ENCODE peak calls at places on chromosomes 2 and 18, in six cellular contexts. U, D, L, W, V and M are unnamed samples. For H3K9me3, the result is how much of the 10 kb centered on the place peaks cover.

GRCh38 chr2:126739093-126739492 is 83.1 kb downstream of the GYPC start:
- DNase-seq in U (peak), D (no peak), L (no peak), W (no peak), V (no peak), M (no peak)

GRCh38 chr2:120709608-120710041 is 26.0 kb upstream of the GLI2 start:
- DNase-seq in U (no peak), D (no peak), L (no peak), W (peak), V (no peak), M (no peak)

GRCh38 chr18:4248686-4249085 is 206.4 kb downstream of the DLGAP1 start:
- DNase-seq in U (no peak), D (no peak), L (no peak), W (no peak), V (no peak), M (no peak)

GRCh38 chr2:240220371-240220770 is 79.9 kb upstream of the OTOS start:
- DNase-seq in U (peak), D (peak), L (no peak), W (no peak), V (peak), M (no peak)

GRCh38 chr2:37527362-37527761 is 144.1 kb downstream of the CDC42EP3 start:
- DNase-seq in U (no peak), D (no peak), L (no peak), W (no peak), V (no peak), M (no peak)

GRCh38 chr18:25875574-25875973 is 214.8 kb downstream of the SS18 start:
- DNase-seq in U (peak), D (no peak), L (no peak), W (peak), V (no peak), M (no peak)

GRCh38 chr2:36906277-36906676 is 60.1 kb downstream of the STRN start:
- DNase-seq in U (no peak), D (no peak), L (no peak), W (no peak), V (no peak), M (no peak)

GRCh38 chr2:140696449-140696848 is 1434.4 kb downstream of the LRP1B start:
- DNase-seq in U (no peak), D (peak), L (no peak), W (no peak), V (no peak), M (peak)

GRCh38 chr2:163733301-163733938 is 2.4 kb downstream of the FIGN start:
- DNase-seq in U (no peak), D (no peak), L (no peak), W (peak), V (peak), M (no peak)

GRCh38 chr2:127085260-127085666 is 21.7 kb downstream of the BIN1 start:
- DNase-seq in U (peak), D (peak), L (peak), W (peak), V (peak), M (no peak)

GRCh38 chr2:40872580-40872979 is 420.7 kb upstream of the SLC8A1 start:
- DNase-seq in U (no peak), D (no peak), L (no peak), W (no peak), V (no peak), M (no peak)

GRCh38 chr18:2348003-2348402 is 223.3 kb downstream of the METTL4 start:
- DNase-seq in U (no peak), D (no peak), L (no peak), W (no peak), V (no peak), M (no peak)

GRCh38 chr2:155099784-155100183 is 401.3 kb downstream of the KCNJ3 start:
- DNase-seq in U (no peak), D (peak), L (no peak), W (peak), V (no peak), M (no peak)

GRCh38 chr2:74887961-74888670 is 54.2 kb downstream of the HK2 start:
- DNase-seq in U (no peak), D (no peak), L (no peak), W (no peak), V (peak), M (no peak)

DNA sequence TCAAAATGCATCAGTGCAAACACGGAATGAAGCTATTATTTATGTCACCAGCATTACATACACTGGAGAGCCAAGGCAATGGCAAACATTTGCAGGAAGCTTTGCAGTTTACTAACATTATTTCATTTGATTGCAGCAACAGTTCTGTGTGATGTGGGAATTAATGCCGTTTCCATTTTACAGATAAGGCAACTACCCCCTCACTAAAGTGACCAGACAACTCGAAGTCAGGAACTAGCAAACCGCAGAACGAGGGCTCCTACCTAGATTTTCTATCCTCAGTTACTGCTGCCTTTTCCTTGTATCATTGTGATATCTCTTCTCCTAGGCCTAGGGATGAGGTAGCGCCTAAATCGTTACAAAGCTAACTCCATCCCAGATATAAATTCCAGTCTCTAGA is 85.5 kb downstream of the COLEC12 start:
- DNase-seq in U (no peak), D (no peak), L (no peak), W (no peak), V (no peak), M (no peak)
- H3K9me3 ChIP-seq in U (under half), D (under half), L (under half), W (under half), V (under half), M (under half)

DNA sequence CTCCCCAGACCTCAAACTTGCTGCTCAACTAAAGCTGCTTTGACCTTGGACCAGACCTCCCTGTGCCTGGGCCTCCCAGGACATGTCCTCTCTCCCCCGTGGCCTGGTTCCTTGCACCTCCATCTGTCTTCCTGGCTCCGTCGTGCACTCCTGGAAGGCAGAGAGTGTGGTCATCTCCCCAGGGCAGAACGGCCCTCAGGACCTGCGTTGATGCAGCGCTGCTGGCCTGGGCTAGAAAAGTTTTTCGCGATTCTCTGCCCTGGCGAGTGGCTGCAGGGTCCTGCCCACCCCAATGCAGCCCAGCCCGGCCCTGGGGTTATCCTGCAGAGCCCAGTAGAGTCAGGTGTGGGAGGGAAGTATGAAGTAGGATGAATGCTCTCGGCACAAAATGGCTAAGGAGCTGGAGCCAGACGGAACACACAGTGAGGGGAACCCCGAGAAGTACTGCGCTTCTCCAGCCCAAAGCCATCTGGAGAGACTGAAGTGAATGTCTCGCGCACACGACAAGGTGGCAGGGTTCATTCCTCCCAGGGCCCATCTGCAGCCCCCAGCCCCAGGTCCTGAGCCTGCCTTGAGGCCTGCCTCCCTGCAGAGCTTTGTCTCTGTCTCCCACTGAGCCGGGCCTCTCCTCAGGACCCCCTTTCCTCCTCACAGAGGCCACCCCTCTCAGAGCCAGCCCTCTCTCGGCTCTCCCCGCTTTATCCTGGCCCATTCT is 41.7 kb downstream of the ATOH8 start:
- DNase-seq in U (no peak), D (no peak), L (no peak), W (peak), V (no peak), M (peak)
- H3K4me3 ChIP-seq in U (no peak), D (no peak), L (no peak), W (peak), V (no peak), M (no peak)

GRCh38 chr2:132466428-132467028 is 49.9 kb downstream of the GPR39 start:
- DNase-seq in U (no peak), D (no peak), L (no peak), W (no peak), V (no peak), M (no peak)
- H3K9me3 ChIP-seq in U (under half), D (half or more), L (under half), W (under half), V (under half), M (under half)

GRCh38 chr2:232038251-232038897 is 76.9 kb downstream of the DIS3L2 start:
- DNase-seq in U (peak), D (no peak), L (peak), W (no peak), V (no peak), M (no peak)

GRCh38 chr2:232043966-232044365 is 82.5 kb downstream of the DIS3L2 start:
- DNase-seq in U (no peak), D (no peak), L (no peak), W (no peak), V (no peak), M (no peak)

GRCh38 chr2:232042911-232043564 is 81.5 kb downstream of the DIS3L2 start:
- DNase-seq in U (no peak), D (peak), L (no peak), W (no peak), V (peak), M (no peak)

DNA sequence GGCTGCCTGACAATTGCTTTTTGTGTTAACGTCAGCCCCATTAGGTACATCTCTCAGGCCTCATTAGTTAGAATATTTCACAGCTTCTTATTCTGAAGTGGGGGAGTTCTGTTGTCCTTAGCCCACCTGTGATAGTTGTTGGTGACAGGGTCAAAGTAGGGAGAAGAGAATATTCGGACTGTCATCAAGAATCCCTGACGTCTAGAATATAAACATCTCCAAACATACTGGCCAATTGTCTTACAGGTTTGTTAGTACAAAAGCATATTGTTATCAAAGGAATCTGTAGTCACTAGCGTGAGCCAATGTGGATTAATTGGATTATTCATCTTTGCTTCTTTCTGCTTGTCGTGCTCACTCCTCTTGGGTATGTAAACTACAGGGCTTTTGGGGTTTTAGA is 77.6 kb downstream of the DIS3L2 start:
- DNase-seq in U (no peak), D (peak), L (no peak), W (no peak), V (no peak), M (no peak)
- H3K4me3 ChIP-seq in U (no peak), D (no peak), L (no peak), W (no peak), V (no peak), M (no peak)

DNA sequence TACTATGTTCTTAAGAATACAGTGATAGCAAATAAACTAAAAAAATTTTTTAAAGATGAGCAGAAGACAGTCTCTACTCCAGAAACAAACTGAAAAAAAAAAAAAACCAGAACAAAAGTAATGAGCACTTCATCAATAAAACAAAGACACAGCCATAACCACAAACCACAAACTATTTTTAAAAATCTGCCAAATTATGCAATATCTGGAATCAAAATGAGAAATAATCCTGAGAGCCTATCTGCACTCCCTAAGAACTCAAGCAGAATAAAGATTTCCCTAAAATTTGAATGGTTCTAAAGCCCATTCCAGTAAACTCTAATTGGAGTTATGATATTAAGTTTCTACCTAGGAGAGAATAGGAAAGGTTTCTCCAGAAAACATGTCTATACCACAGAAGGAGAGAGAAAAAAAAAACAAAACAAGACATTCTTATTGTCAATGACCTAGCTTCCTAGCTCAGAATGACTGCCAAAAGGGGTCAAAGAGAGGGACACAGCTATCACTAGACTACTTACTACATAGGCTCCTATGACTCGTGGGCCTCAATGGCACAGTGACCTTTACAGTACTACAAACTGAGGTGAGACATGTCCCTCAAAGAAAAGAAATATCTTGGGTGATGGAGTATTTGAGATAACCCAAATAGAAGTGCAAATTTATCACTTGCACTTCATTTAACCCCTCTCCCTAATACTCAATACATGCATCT is 262.8 kb downstream of the ZEB2 start:
- DNase-seq in U (peak), D (peak), L (no peak), W (no peak), V (peak), M (no peak)
- H3K9me3 ChIP-seq in U (under half), D (under half), L (under half), W (under half), V (under half), M (under half)